ENCODE peak calls at places on chromosomes 16 and 17, in six cellular contexts. One of them, this sample, is unnamed.

GRCh38 chr17:69314246-69315030 is 12.5 kb downstream of the ABCA5 start:
- DNase-seq in tibial nerve: no peak
- DNase-seq in adrenal gland: no peak
- DNase-seq in ovary: no peak
- DNase-seq in heart left ventricle: no peak
- DNase-seq in Peyer's patch: no peak
- DNase-seq in this sample: no peak

GRCh38 chr16:4082474-4083044 is 33.7 kb downstream of the ADCY9 start:
- DNase-seq in tibial nerve: no peak
- DNase-seq in adrenal gland: no peak
- DNase-seq in ovary: no peak
- DNase-seq in heart left ventricle: no peak
- DNase-seq in Peyer's patch: no peak
- DNase-seq in this sample: no peak

GRCh38 chr17:63476857-63477470 is at the start of gene ACE:
- DNase-seq in tibial nerve: no peak
- DNase-seq in adrenal gland: peak; percentile 35
- DNase-seq in ovary: peak; percentile 44
- DNase-seq in heart left ventricle: peak; percentile 51
- DNase-seq in Peyer's patch: peak; percentile 79
- DNase-seq in this sample: peak; percentile 84

GRCh38 chr16:76265434-76266045 is 11.7 kb upstream of the CNTNAP4 start:
- DNase-seq in tibial nerve: no peak
- DNase-seq in adrenal gland: peak; percentile 19
- DNase-seq in ovary: no peak
- DNase-seq in heart left ventricle: no peak
- DNase-seq in Peyer's patch: peak; percentile 51
- DNase-seq in this sample: peak; percentile 47

GRCh38 chr16:54374136-54374535 is 87.5 kb upstream of the IRX3 start:
- DNase-seq in tibial nerve: no peak
- DNase-seq in adrenal gland: no peak
- DNase-seq in ovary: no peak
- DNase-seq in heart left ventricle: no peak
- DNase-seq in Peyer's patch: no peak
- DNase-seq in this sample: no peak

GRCh38 chr16:84315422-84315821 is 20.7 kb downstream of the WFDC1 start:
- DNase-seq in tibial nerve: no peak
- DNase-seq in adrenal gland: no peak
- DNase-seq in ovary: no peak
- DNase-seq in heart left ventricle: no peak
- DNase-seq in Peyer's patch: no peak
- DNase-seq in this sample: no peak

GRCh38 chr16:56798955-56799354 is 66.1 kb upstream of the SLC12A3 start:
- DNase-seq in tibial nerve: no peak
- DNase-seq in adrenal gland: no peak
- DNase-seq in ovary: no peak
- DNase-seq in heart left ventricle: no peak
- DNase-seq in Peyer's patch: no peak
- DNase-seq in this sample: no peak

GRCh38 chr16:56607675-56608042 is 725 bp upstream of the MT2A start:
- DNase-seq in tibial nerve: no peak
- DNase-seq in adrenal gland: peak; percentile 37
- DNase-seq in ovary: no peak
- DNase-seq in heart left ventricle: no peak
- DNase-seq in Peyer's patch: no peak
- DNase-seq in this sample: no peak

GRCh38 chr16:4011225-4011939 is 104.9 kb downstream of the ADCY9 start:
- DNase-seq in tibial nerve: no peak
- DNase-seq in adrenal gland: no peak
- DNase-seq in ovary: no peak
- DNase-seq in heart left ventricle: no peak
- DNase-seq in Peyer's patch: no peak
- DNase-seq in this sample: no peak

GRCh38 chr17:17041571-17042380 is 481 bp upstream of the MPRIP start:
- DNase-seq in tibial nerve: peak; percentile 98
- DNase-seq in adrenal gland: peak; percentile 99
- DNase-seq in ovary: peak; percentile 99
- DNase-seq in heart left ventricle: peak; percentile 100
- DNase-seq in Peyer's patch: peak; percentile 100
- DNase-seq in this sample: peak; percentile 99

GRCh38 chr17:69709441-69709840 is 294.9 kb downstream of the MAP2K6 start:
- DNase-seq in tibial nerve: no peak
- DNase-seq in adrenal gland: no peak
- DNase-seq in ovary: no peak
- DNase-seq in heart left ventricle: no peak
- DNase-seq in Peyer's patch: no peak
- DNase-seq in this sample: no peak

GRCh38 chr16:13118091-13118490 is 216.7 kb downstream of the SHISA9 start:
- DNase-seq in tibial nerve: no peak
- DNase-seq in adrenal gland: no peak
- DNase-seq in ovary: no peak
- DNase-seq in heart left ventricle: no peak
- DNase-seq in Peyer's patch: no peak
- DNase-seq in this sample: no peak

GRCh38 chr17:6088141-6088540 is 18.0 kb downstream of the WSCD1 start:
- DNase-seq in tibial nerve: no peak
- DNase-seq in adrenal gland: no peak
- DNase-seq in ovary: no peak
- DNase-seq in heart left ventricle: no peak
- DNase-seq in Peyer's patch: no peak
- DNase-seq in this sample: no peak

GRCh38 chr17:79783891-79784290 is 5.9 kb downstream of the CBX2 start:
- DNase-seq in tibial nerve: no peak
- DNase-seq in adrenal gland: no peak
- DNase-seq in ovary: no peak
- DNase-seq in heart left ventricle: no peak
- DNase-seq in Peyer's patch: no peak
- DNase-seq in this sample: no peak

GRCh38 chr17:79784353-79785016 is 6.5 kb downstream of the CBX2 start:
- DNase-seq in tibial nerve: no peak
- DNase-seq in adrenal gland: no peak
- DNase-seq in ovary: no peak
- DNase-seq in heart left ventricle: no peak
- DNase-seq in Peyer's patch: no peak
- DNase-seq in this sample: no peak

GRCh38 chr17:79781012-79781665 is 3.2 kb downstream of the CBX2 start:
- DNase-seq in tibial nerve: no peak
- DNase-seq in adrenal gland: no peak
- DNase-seq in ovary: no peak
- DNase-seq in heart left ventricle: no peak
- DNase-seq in Peyer's patch: no peak
- DNase-seq in this sample: no peak

GRCh38 chr17:79779661-79780365 is 1.9 kb downstream of the CBX2 start:
- DNase-seq in tibial nerve: no peak
- DNase-seq in adrenal gland: no peak
- DNase-seq in ovary: no peak
- DNase-seq in heart left ventricle: no peak
- DNase-seq in Peyer's patch: no peak
- DNase-seq in this sample: no peak

DNA sequence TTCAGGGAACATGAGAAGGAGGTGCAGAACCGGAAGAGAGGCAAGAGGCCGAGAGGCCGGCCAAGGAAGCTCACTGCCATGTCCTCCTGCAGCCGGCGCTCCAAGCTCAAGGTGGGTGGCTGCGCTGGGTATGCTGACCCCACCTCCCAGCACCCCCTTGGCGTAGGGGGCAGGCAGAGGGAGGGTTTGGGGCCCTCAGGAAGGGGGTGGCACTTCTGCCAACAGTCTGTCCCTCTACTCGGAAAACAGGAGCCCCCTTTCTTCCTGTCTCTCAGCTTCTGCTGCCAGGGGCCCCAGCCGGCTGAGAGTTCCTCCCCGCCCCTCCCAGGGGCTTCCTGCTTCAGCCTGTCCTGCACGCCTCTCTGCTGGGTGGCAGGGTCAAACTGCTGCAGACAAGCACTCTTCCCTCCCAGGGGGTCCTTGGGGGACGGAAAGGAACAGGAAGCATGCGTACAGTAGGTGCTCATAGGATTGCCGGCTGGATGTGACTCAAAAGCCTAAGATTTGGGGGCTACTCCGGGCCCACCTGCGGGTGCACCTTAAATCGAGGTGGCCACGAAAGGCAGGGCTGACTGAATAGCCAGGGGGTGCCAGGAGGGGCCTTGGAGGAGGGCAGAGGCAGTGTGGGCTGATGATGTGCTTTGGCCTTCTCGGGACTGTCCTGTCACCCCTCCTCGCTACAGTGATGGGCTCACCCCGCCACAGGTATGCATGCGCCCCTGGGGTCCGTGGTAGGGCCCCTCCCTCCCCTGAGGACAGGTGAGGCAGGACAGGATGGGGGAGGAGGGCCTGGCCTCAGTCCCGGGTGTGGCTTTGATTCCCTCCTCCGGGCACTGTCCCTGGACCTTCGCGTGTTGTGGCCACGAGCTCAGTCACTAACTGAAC is 4.0 kb downstream of the CBX2 start:
- DNase-seq in tibial nerve: no peak
- DNase-seq in adrenal gland: no peak
- DNase-seq in ovary: no peak
- DNase-seq in heart left ventricle: no peak
- DNase-seq in Peyer's patch: no peak
- DNase-seq in this sample: no peak
- H3K36me3 ChIP-seq in tibial nerve: no peaks in the 10 kb centered on the region
- H3K36me3 ChIP-seq in adrenal gland: no peaks in the 10 kb centered on the region
- H3K36me3 ChIP-seq in ovary: no peaks in the 10 kb centered on the region
- H3K36me3 ChIP-seq in heart left ventricle: no peaks in the 10 kb centered on the region
- H3K36me3 ChIP-seq in Peyer's patch: no peaks in the 10 kb centered on the region
- H3K36me3 ChIP-seq in this sample: no peaks in the 10 kb centered on the region

GRCh38 chr17:78556812-78557211 is 20.4 kb downstream of the DNAH17 start:
- DNase-seq in tibial nerve: no peak
- DNase-seq in adrenal gland: no peak
- DNase-seq in ovary: no peak
- DNase-seq in heart left ventricle: no peak
- DNase-seq in Peyer's patch: no peak
- DNase-seq in this sample: no peak
- H3K27me3 ChIP-seq in tibial nerve: no peaks in the 10 kb centered on the region
- H3K27me3 ChIP-seq in adrenal gland: no peaks in the 10 kb centered on the region
- H3K27me3 ChIP-seq in ovary: no peaks in the 10 kb centered on the region
- H3K27me3 ChIP-seq in heart left ventricle: no peaks in the 10 kb centered on the region
- H3K27me3 ChIP-seq in Peyer's patch: no peaks in the 10 kb centered on the region
- H3K27me3 ChIP-seq in this sample: no peaks in the 10 kb centered on the region

GRCh38 chr17:27598337-27599050 is 32.5 kb upstream of the LGALS9 start:
- DNase-seq in tibial nerve: no peak
- DNase-seq in adrenal gland: no peak
- DNase-seq in ovary: no peak
- DNase-seq in heart left ventricle: no peak
- DNase-seq in Peyer's patch: no peak
- DNase-seq in this sample: no peak
- H3K36me3 ChIP-seq in tibial nerve: no peaks in the 10 kb centered on the region
- H3K36me3 ChIP-seq in adrenal gland: no peaks in the 10 kb centered on the region
- H3K36me3 ChIP-seq in ovary: no peaks in the 10 kb centered on the region
- H3K36me3 ChIP-seq in heart left ventricle: peaks cover 13% of the 10 kb centered on the region
- H3K36me3 ChIP-seq in Peyer's patch: peaks cover 12% of the 10 kb centered on the region
- H3K36me3 ChIP-seq in this sample: no peaks in the 10 kb centered on the region

DNA sequence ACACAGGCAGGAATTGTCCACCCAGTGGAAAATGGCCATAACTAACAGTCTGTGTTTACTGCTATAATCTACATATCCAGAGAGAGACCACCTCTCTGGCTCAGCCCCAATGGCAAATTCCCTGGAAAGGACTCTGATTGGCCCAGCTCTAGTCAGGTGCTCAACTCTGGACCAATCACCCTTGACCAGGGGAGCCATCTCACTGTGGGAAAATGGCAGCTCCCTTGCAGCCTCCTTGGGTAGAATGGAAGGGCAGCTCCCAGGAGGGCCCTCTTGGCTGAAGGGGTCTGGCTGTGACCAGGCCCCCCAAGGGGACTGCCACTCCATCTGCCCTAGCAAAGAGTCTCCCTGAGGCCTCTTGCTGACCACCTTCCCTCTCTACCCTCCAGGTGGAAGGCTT is 3.1 kb downstream of the ALOX15B start:
- DNase-seq in tibial nerve: no peak
- DNase-seq in adrenal gland: no peak
- DNase-seq in ovary: no peak
- DNase-seq in heart left ventricle: no peak
- DNase-seq in Peyer's patch: no peak
- DNase-seq in this sample: no peak
- H3K27me3 ChIP-seq in tibial nerve: no peaks in the 10 kb centered on the region
- H3K27me3 ChIP-seq in adrenal gland: peaks cover 5% of the 10 kb centered on the region
- H3K27me3 ChIP-seq in ovary: no peaks in the 10 kb centered on the region
- H3K27me3 ChIP-seq in heart left ventricle: no peaks in the 10 kb centered on the region
- H3K27me3 ChIP-seq in Peyer's patch: no peaks in the 10 kb centered on the region
- H3K27me3 ChIP-seq in this sample: no peaks in the 10 kb centered on the region

GRCh38 chr16:86566966-86567700 is 504 bp downstream of the FOXC2 start:
- DNase-seq in tibial nerve: no peak
- DNase-seq in adrenal gland: no peak
- DNase-seq in ovary: no peak
- DNase-seq in heart left ventricle: peak; percentile 53
- DNase-seq in Peyer's patch: no peak
- DNase-seq in this sample: no peak

GRCh38 chr16:86567701-86568571 is 1.3 kb downstream of the FOXC2 start:
- DNase-seq in tibial nerve: no peak
- DNase-seq in adrenal gland: no peak
- DNase-seq in ovary: no peak
- DNase-seq in heart left ventricle: no peak
- DNase-seq in Peyer's patch: no peak
- DNase-seq in this sample: no peak

GRCh38 chr16:86569843-86570447 is 3.3 kb downstream of the FOXC2 start:
- DNase-seq in tibial nerve: no peak
- DNase-seq in adrenal gland: no peak
- DNase-seq in ovary: no peak
- DNase-seq in heart left ventricle: no peak
- DNase-seq in Peyer's patch: no peak
- DNase-seq in this sample: no peak

GRCh38 chr16:86570542-86571196 is 4.0 kb downstream of the FOXC2 start:
- DNase-seq in tibial nerve: no peak
- DNase-seq in adrenal gland: no peak
- DNase-seq in ovary: no peak
- DNase-seq in heart left ventricle: no peak
- DNase-seq in Peyer's patch: no peak
- DNase-seq in this sample: no peak

GRCh38 chr16:86568677-86569623 is 2.3 kb downstream of the FOXC2 start:
- DNase-seq in tibial nerve: no peak
- DNase-seq in adrenal gland: no peak
- DNase-seq in ovary: no peak
- DNase-seq in heart left ventricle: no peak
- DNase-seq in Peyer's patch: no peak
- DNase-seq in this sample: no peak
- H3K36me3 ChIP-seq in tibial nerve: no peaks in the 10 kb centered on the region
- H3K36me3 ChIP-seq in adrenal gland: no peaks in the 10 kb centered on the region
- H3K36me3 ChIP-seq in ovary: no peaks in the 10 kb centered on the region
- H3K36me3 ChIP-seq in heart left ventricle: no peaks in the 10 kb centered on the region
- H3K36me3 ChIP-seq in Peyer's patch: no peaks in the 10 kb centered on the region
- H3K36me3 ChIP-seq in this sample: no peaks in the 10 kb centered on the region

GRCh38 chr17:182164-182751 is 808 bp upstream of the DOC2B start:
- DNase-seq in tibial nerve: no peak
- DNase-seq in adrenal gland: no peak
- DNase-seq in ovary: no peak
- DNase-seq in heart left ventricle: no peak
- DNase-seq in Peyer's patch: no peak
- DNase-seq in this sample: no peak
- H3K27me3 ChIP-seq in tibial nerve: no peaks in the 10 kb centered on the region
- H3K27me3 ChIP-seq in adrenal gland: peaks cover 13% of the 10 kb centered on the region
- H3K27me3 ChIP-seq in ovary: peaks cover 5% of the 10 kb centered on the region
- H3K27me3 ChIP-seq in heart left ventricle: no peaks in the 10 kb centered on the region
- H3K27me3 ChIP-seq in Peyer's patch: no peaks in the 10 kb centered on the region
- H3K27me3 ChIP-seq in this sample: peaks cover 23% of the 10 kb centered on the region

This sample was measured in colonic mucosa.